ENCODE peak calls at places on chromosomes 4 and X, in four cellular contexts. J, U, L and O are unnamed samples.

GRCh38 chrX:17967888-17968287 is 106.8 kb upstream of the RAI2 start:
- DNase-seq in U (no peak), J (no peak), L (no peak), O (no peak)

GRCh38 chr4:3112979-3113469 is 38.5 kb downstream of the HTT start:
- DNase-seq in L (no peak), J (no peak), U (no peak), O (no peak)

GRCh38 chr4:5751918-5752802 is 41.2 kb downstream of the EVC start:
- DNase-seq in U (no peak), L (no peak), J (no peak), O (no peak)

GRCh38 chr4:44740201-44740600 is 13.8 kb upstream of the GNPDA2 start:
- DNase-seq in U (no peak), J (no peak), L (no peak), O (no peak)

GRCh38 chr4:89242864-89243740 is 64.5 kb downstream of the GPRIN3 start:
- DNase-seq in L (no peak), U (no peak), J (no peak), O (no peak)

GRCh38 chrX:154308108-154308946 is 12.7 kb downstream of the TKTL1 start:
- DNase-seq in L (peak; percentile 49), U (peak; percentile 60), J (peak; percentile 67), O (peak; percentile 66)

GRCh38 chr4:2436301-2436700 is 17.5 kb downstream of the CFAP99 start:
- DNase-seq in J (no peak), L (no peak), U (peak; percentile 68), O (no peak)

GRCh38 chr4:114318309-114318708 is 280.3 kb upstream of the UGT8 start:
- DNase-seq in L (no peak), U (no peak), J (no peak), O (no peak)

GRCh38 chrX:123087326-123087725 is 96.8 kb upstream of the GRIA3 start:
- DNase-seq in U (peak; percentile 19), L (no peak), J (no peak), O (no peak)

GRCh38 chrX:153474718-153475117 is 4.3 kb upstream of the HAUS7 start:
- DNase-seq in J (peak; percentile 10), U (peak; percentile 80), L (peak; percentile 44), O (no peak)

GRCh38 chrX:56733459-56734046 is 4.5 kb downstream of the NBDY start:
- DNase-seq in L (peak; percentile 8), J (peak; percentile 35), U (peak; percentile 18), O (peak; percentile 49)

GRCh38 chr4:139188648-139189416 is 11.8 kb upstream of the ELF2 start:
- DNase-seq in U (no peak), J (no peak), L (no peak), O (no peak)

GRCh38 chr4:41505161-41505653 is 32.8 kb upstream of the LIMCH1 start:
- DNase-seq in J (no peak), U (peak; percentile 38), L (no peak), O (peak; percentile 68)

GRCh38 chr4:157792716-157793115 is 380.1 kb downstream of the GASK1B start:
- DNase-seq in L (no peak), J (no peak), U (no peak), O (no peak)

GRCh38 chrX:39772057-39772832 is 325.5 kb downstream of the BCOR start:
- DNase-seq in U (no peak), J (peak; percentile 65), L (peak; percentile 22), O (no peak)

GRCh38 chr4:36260714-36261113 is 16.4 kb upstream of the ARAP2 start:
- DNase-seq in L (no peak), J (no peak), U (no peak), O (no peak)

GRCh38 chr4:151750156-151750555 is 10.7 kb downstream of the GATB start:
- DNase-seq in U (no peak), J (no peak), L (no peak), O (no peak)

GRCh38 chr4:174324246-174324645 is 40.5 kb downstream of the CEP44 start:
- DNase-seq in J (no peak), L (no peak), U (no peak), O (no peak)

GRCh38 chr4:15717647-15718416 is 15.0 kb downstream of the BST1 start:
- DNase-seq in U (no peak), J (no peak), L (no peak), O (no peak)

GRCh38 chr4:76943790-76944189 is 5.8 kb upstream of the SEPTIN11 start:
- DNase-seq in J (no peak), U (peak; percentile 14), L (no peak), O (no peak)

GRCh38 chr4:62398318-62398717 is 1198.2 kb downstream of the ADGRL3 start:
- DNase-seq in L (no peak), J (no peak), U (no peak), O (no peak)

GRCh38 chrX:122475306-122475705 is 708.8 kb upstream of the GRIA3 start:
- DNase-seq in J (no peak), L (no peak), U (peak; percentile 0), O (no peak)

GRCh38 chrX:13649823-13650222 is 3.1 kb upstream of the TCEANC start:
- DNase-seq in L (no peak), U (peak; percentile 16), J (no peak), O (no peak)

GRCh38 chr4:54230479-54231418 is 1.7 kb downstream of the PDGFRA start:
- DNase-seq in U (peak; percentile 65), L (no peak), J (no peak), O (no peak)

GRCh38 chr4:39699676-39700409 is 1.9 kb downstream of the UBE2K start:
- DNase-seq in L (no peak), U (no peak), J (no peak), O (no peak)

GRCh38 chr4:91092398-91092955 is 965.3 kb downstream of the CCSER1 start:
- DNase-seq in L (no peak), J (no peak), U (no peak), O (peak; percentile 29)

GRCh38 chr4:7347981-7348380 is 86.7 kb downstream of the PSAPL1 start:
- DNase-seq in L (no peak), J (no peak), U (peak; percentile 79), O (no peak)

GRCh38 chr4:147981305-147981704 is 249.4 kb downstream of the ARHGAP10 start:
- DNase-seq in J (no peak), U (peak; percentile 41), L (no peak), O (no peak)

GRCh38 chrX:17521871-17522693 is 147.1 kb downstream of the NHS start:
- DNase-seq in J (no peak), L (no peak), U (peak; percentile 42), O (peak; percentile 46)

GRCh38 chr4:183284965-183285364 is 35.1 kb downstream of the CLDN22 start:
- DNase-seq in J (no peak), L (no peak), U (peak; percentile 74), O (no peak)

GRCh38 chrX:43707812-43708548 is 51.9 kb downstream of the MAOA start:
- DNase-seq in L (no peak), J (no peak), U (no peak), O (no peak)

GRCh38 chr4:159308571-159309340 is 205.9 kb downstream of the RAPGEF2 start:
- DNase-seq in L (no peak), J (no peak), U (peak; percentile 47), O (no peak)